ENCODE peak calls at places on chromosomes 13 and 19, in five cellular contexts. I is fibroblast of lung; B is naive thymus-derived CD4-positive, alpha-beta T cell; N is heart right ventricle; R is breast epithelium. S is an unnamed sample. For H3K4me1 and H3K9me3, the result is how much of the 10 kb centered on the place peaks cover.

GRCh38 chr13:113750554-113751399 is 8.2 kb upstream of the TMEM255B start:
- DNase-seq in I (no peak), B (no peak), R (no peak), N (no peak), S (no peak)

GRCh38 chr13:105991622-105992254 is 543.7 kb downstream of the EFNB2 start:
- DNase-seq in N (no peak), B (no peak), I (peak), R (no peak), S (no peak)

GRCh38 chr19:45515807-45516401 is 8.6 kb downstream of the VASP start:
- DNase-seq in B (no peak), R (no peak), I (no peak), N (no peak), S (no peak)

GRCh38 chr19:47699360-47699917 is 13.8 kb upstream of the EHD2 start:
- DNase-seq in I (no peak), B (peak), N (no peak), R (peak), S (peak)

GRCh38 chr13:40564342-40564997 is 102.0 kb downstream of the FOXO1 start:
- DNase-seq in N (no peak), B (no peak), I (no peak), R (no peak), S (no peak)

GRCh38 chr13:39767791-39768564 is 112.5 kb downstream of the COG6 start:
- DNase-seq in R (no peak), I (no peak), N (no peak), B (no peak), S (no peak)

GRCh38 chr13:102100234-102100633 is 301.6 kb downstream of the FGF14 start:
- DNase-seq in R (no peak), I (no peak), B (no peak), N (no peak), S (no peak)

GRCh38 chr13:33636955-33637670 is 180.8 kb upstream of the RFC3 start:
- DNase-seq in I (peak), N (no peak), R (no peak), B (no peak), S (no peak)

GRCh38 chr19:7515471-7516226 is at the start of gene ZNF358:
- DNase-seq in N (peak), R (no peak), B (peak), I (peak), S (no peak)

GRCh38 chr19:38942471-38943181 is 11.9 kb downstream of the MRPS12 start:
- DNase-seq in R (no peak), N (no peak), B (no peak), I (no peak), S (no peak)

GRCh38 chr13:31925079-31925478 is 106.5 kb upstream of the FRY start:
- DNase-seq in N (no peak), I (no peak), B (no peak), R (no peak), S (no peak)

GRCh38 chr13:31920301-31920818 is 111.2 kb upstream of the FRY start:
- DNase-seq in N (no peak), R (no peak), B (no peak), I (no peak), S (no peak)

GRCh38 chr13:31919241-31919640 is 112.3 kb upstream of the FRY start:
- DNase-seq in N (no peak), I (no peak), B (no peak), R (no peak), S (no peak)

GRCh38 chr13:31923134-31923763 is 108.3 kb upstream of the FRY start:
- DNase-seq in I (no peak), B (no peak), N (no peak), R (no peak), S (no peak)

GRCh38 chr13:31922724-31923123 is 108.8 kb upstream of the FRY start:
- DNase-seq in R (no peak), N (no peak), I (no peak), B (no peak), S (no peak)
- H3K4me1 ChIP-seq in R (under half), N (under half), I (under half), B (under half), S (under half)

DNA sequence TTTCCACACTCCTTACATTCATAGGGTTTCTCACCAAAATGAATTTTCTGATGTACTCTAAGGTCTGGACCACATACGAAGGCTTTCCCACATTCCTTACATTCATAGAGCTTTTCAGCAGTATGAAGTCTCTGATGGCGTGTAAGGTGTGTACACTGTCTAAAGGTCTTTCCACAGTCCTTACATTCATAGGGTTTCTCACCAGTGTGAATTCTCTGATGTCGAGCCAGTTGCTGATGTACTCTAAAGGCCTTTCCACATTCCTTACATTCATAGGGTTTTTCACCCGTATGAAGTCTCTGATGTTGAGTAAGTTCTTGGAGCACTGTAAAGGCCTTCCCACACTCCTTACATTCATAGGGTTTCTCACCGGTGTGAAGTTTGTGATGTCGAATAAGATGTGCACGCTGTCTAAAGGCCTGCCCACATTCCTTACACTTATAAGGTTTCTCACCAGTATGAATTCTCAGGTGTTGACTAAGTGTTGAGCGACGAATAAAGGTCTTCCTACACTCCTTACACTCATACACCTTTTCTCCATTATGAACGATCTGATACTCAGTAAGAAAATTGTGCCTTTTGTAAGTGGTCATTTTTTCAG is 38.1 kb downstream of the ZFP14 start:
- DNase-seq in I (no peak), R (no peak), B (no peak), N (no peak), S (no peak)
- H3K9me3 ChIP-seq in I (under half), R (half or more), B (half or more), N (half or more), S (under half)

GRCh38 chr19:3556423-3556977 is 886 bp downstream of the MFSD12 start:
- DNase-seq in N (no peak), R (no peak), I (no peak), B (no peak), S (no peak)

GRCh38 chr19:3554254-3555083 is 2.9 kb downstream of the MFSD12 start:
- DNase-seq in R (no peak), I (no peak), B (no peak), N (no peak), S (no peak)

GRCh38 chr19:3557461-3558248 is at the start of gene MFSD12:
- DNase-seq in R (peak), B (peak), N (peak), I (peak), S (peak)

GRCh38 chr19:3556978-3557460 is 367 bp downstream of the MFSD12 start:
- DNase-seq in B (peak), I (peak), N (no peak), R (no peak), S (peak)

DNA sequence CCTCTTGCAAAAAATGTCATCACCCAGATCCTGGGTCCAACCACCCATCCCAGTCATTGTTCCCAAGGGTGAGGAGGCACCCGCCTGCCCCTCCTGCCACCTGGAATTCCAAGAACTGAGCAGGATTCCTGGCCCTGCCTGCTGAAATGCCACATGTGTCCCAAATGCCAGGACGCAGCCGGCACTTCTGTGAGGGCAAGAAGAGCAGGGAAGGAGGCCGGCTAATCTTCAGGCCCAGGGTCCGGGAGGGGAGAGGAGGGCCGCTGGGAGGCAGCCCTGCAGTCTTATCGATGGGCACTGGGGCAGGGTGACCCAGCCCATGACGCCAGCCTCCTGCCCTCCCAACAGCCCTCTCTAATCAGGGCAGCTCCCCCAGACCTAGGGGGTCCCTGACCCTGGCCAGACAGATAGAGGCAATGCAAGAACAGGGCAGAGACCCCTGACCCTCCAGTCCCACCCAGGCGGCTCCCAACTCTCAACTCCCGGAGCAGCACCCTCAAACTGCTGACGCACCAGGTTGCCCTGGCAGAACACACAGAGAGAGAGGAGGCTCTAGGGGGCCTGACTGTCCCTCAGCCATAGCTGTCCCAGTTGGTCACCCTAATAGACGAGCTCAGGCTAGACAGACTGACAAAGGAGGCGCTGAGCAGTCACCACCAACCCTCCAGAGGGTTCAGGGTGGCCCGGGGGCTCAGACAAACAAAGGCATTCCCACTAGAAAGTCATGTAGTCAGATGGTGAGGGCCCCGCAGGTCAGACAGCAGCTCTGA is 1.5 kb downstream of the MFSD12 start:
- DNase-seq in R (no peak), I (no peak), B (no peak), N (no peak), S (no peak)
- H3K4me1 ChIP-seq in R (under half), I (under half), B (under half), N (half or more), S (under half)

DNA sequence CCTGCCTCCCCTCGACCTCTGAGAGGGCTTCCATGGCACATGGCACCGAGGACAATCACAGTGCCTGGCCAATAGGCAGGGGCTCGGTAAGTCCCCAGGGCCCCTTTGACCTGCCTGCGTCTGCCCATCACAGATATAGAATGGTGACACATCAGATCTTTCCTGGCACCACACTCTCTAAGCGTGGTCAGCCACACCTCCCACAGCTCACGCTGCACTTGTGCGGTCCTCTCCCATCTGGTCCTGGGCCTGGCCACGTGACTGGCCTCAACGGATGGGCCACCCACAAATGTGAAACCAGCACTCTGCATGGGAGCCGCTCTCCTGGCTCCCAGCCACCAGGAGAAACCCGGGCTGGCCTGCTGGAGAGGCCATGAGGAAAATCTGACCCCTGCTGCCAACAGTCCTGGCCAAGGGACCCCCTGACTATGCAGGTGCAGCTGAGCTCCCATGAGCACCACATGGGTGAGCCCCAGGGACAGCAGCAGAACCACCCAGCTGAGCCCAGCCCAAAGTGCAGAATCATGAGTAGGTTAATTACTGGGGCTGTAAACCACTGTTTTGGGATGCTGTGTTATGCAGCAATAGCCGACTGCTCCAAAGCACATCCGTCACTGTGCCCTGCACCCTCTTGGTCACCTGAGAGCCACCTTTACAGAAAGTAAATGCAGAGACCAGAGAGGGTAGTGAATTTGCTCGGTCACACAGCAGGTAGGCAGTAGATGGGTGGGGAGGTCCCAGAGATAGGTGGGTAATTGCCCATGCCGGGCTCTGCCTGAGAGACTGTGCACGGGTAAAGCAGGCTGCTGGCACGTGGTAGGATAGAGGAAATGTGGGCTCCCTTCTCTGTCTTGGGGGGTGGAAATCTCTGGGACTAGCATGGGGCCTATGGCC is 9.7 kb upstream of the MEF2B start:
- DNase-seq in R (no peak), B (no peak), N (no peak), I (peak), S (no peak)
- H3K9me3 ChIP-seq in R (under half), B (under half), N (under half), I (under half), S (under half)

DNA sequence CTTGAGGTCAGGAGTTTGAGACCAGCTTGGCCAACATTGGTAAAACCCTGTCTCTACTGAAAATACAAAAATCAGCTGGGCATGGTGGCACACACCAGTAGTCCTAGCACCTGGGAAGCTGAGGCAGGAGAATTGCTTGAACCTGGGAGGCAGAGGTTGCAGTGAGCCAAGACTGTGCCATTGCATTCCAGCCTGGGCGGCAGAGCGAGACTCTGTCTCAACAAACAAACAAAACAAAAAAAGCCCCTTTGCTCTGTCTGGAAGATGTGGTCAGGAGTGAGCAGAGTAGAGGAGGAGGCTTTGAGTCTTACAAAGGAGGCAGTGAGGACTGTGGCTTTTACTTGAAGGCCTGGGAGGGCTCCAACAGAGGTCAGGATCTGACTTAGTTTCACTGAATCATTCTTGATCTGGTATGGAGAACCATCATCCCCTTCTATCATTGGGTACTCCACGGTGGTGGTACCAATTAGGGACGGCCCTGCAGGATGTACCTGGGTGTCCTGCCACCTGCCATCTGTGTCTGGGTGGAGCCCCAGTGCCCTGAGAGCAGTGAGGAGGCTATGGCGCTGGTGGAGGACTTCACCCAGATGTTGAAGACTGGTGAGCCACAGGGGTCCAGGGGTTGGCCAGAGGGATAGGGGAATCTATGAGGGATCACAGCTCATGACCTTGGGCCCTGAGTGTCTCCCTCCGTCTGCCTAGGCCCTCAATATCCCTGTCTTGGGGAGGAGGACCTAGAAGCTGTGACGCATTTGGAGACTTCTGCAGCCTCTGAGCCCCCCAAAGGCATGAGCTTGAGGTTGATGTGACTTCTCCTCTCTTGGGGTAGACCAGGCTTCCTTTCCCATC is 4.7 kb upstream of the MZF1 start:
- DNase-seq in B (no peak), R (peak), N (no peak), I (no peak), S (no peak)
- H3K4me1 ChIP-seq in B (under half), R (under half), N (under half), I (under half), S (under half)